ENCODE peak calls at places on chromosomes 7 and 10, in eight cellular contexts. J is HCT116, V is HepG2, K is H1, C is GM12878, Z is SK-N-SH, I is endothelial cell of umbilical vein, W is K562. O is an unnamed sample.
A peak's percentile ranks its signal among the peaks of the same experiment; 100 is the strongest.

GRCh38 chr10:12728569-12728968 is 272.9 kb downstream of the CCDC3 start:
- DNase-seq in J (no peak), V (no peak), K (no peak), C (no peak), Z (no peak), I (no peak), W (no peak), O (no peak)

GRCh38 chr7:75920431-75921161 is 5.6 kb downstream of the POR start:
- DNase-seq in J (no peak), V (peak; percentile 99), K (no peak), C (no peak), Z (no peak), I (no peak), W (peak; percentile 14), O (no peak)

GRCh38 chr10:62380002-62380401 is 5.8 kb downstream of the ZNF365 start:
- DNase-seq in J (peak; percentile 60), V (peak; percentile 10), K (no peak), C (no peak), Z (no peak), I (no peak), W (no peak), O (no peak)

GRCh38 chr10:9222917-9223316 is 1168.4 kb downstream of the GATA3 start:
- DNase-seq in J (no peak), V (no peak), K (no peak), C (no peak), Z (peak; percentile 34), I (no peak), W (no peak), O (no peak)

GRCh38 chr7:90587766-90588165 is 8.4 kb upstream of the CDK14 start:
- DNase-seq in J (no peak), V (no peak), K (no peak), C (no peak), Z (no peak), I (no peak), W (no peak), O (no peak)

GRCh38 chr7:87627634-87627994 is 584 bp upstream of the RUNDC3B start:
- DNase-seq in J (no peak), V (no peak), K (no peak), C (no peak), Z (peak; percentile 68), I (no peak), W (no peak), O (no peak)

GRCh38 chr7:371779-372545 is 82.0 kb downstream of the FOXL3 start:
- DNase-seq in J (no peak), V (no peak), K (no peak), C (no peak), Z (no peak), I (no peak), W (no peak), O (no peak)

GRCh38 chr10:100969175-100970075 is at the start of gene SEMA4G:
- DNase-seq in J (peak; percentile 21), V (peak; percentile 80), K (peak; percentile 67), C (no peak), Z (peak; percentile 97), I (peak; percentile 43), W (peak; percentile 83), O (no peak)

GRCh38 chr10:44697096-44697495 is 214.0 kb upstream of the TMEM72 start:
- DNase-seq in J (no peak), V (peak; percentile 13), K (no peak), C (no peak), Z (no peak), I (no peak), W (no peak), O (no peak)

GRCh38 chr7:891291-891690 is 14.9 kb downstream of the GET4 start:
- DNase-seq in J (no peak), V (no peak), K (no peak), C (no peak), Z (no peak), I (no peak), W (no peak), O (no peak)

GRCh38 chr7:98872328-98872924 is 2.6 kb upstream of the TMEM130 start:
- DNase-seq in J (no peak), V (peak; percentile 57), K (no peak), C (no peak), Z (peak; percentile 78), I (no peak), W (peak; percentile 45), O (no peak)

GRCh38 chr10:78645053-78645787 is 423.5 kb upstream of the ZMIZ1 start:
- DNase-seq in J (no peak), V (peak; percentile 77), K (no peak), C (no peak), Z (no peak), I (no peak), W (no peak), O (no peak)

GRCh38 chr10:131845505-131846223 is 55.1 kb upstream of the PPP2R2D start:
- DNase-seq in J (no peak), V (no peak), K (no peak), C (no peak), Z (no peak), I (no peak), W (no peak), O (no peak)

GRCh38 chr10:36172054-36172531 is 530.0 kb upstream of the FZD8 start:
- DNase-seq in J (no peak), V (no peak), K (no peak), C (no peak), Z (no peak), I (peak; percentile 54), W (no peak), O (no peak)

GRCh38 chr7:27124096-27124978 is 6.2 kb downstream of the HOXA4 start:
- DNase-seq in J (peak; percentile 66), V (no peak), K (no peak), C (no peak), Z (no peak), I (peak; percentile 58), W (no peak), O (no peak)

GRCh38 chr10:88544140-88544870 is 38.8 kb downstream of the RNLS start:
- DNase-seq in J (no peak), V (no peak), K (no peak), C (no peak), Z (no peak), I (no peak), W (no peak), O (no peak)

GRCh38 chr10:124266468-124267230 is 152.1 kb downstream of the OAT start:
- DNase-seq in J (no peak), V (no peak), K (no peak), C (no peak), Z (no peak), I (no peak), W (no peak), O (no peak)

GRCh38 chr10:1100691-1101368 is 44.6 kb downstream of the WDR37 start:
- DNase-seq in J (no peak), V (no peak), K (no peak), C (no peak), Z (peak; percentile 54), I (no peak), W (no peak), O (no peak)

GRCh38 chr10:129058664-129059155 is 408.3 kb upstream of the MGMT start:
- DNase-seq in J (no peak), V (no peak), K (no peak), C (no peak), Z (no peak), I (no peak), W (no peak), O (no peak)

GRCh38 chr10:132617781-132618052 is 80.1 kb downstream of the INPP5A start:
- DNase-seq in J (no peak), V (no peak), K (no peak), C (no peak), Z (no peak), I (no peak), W (no peak), O (no peak)

GRCh38 chr7:97733276-97734206 is 1.7 kb downstream of the TAC1 start:
- DNase-seq in J (no peak), V (no peak), K (no peak), C (no peak), Z (peak; percentile 38), I (no peak), W (no peak), O (no peak)

GRCh38 chr7:155308330-155309020 is 10.8 kb downstream of the INSIG1 start:
- DNase-seq in J (no peak), V (no peak), K (no peak), C (no peak), Z (no peak), I (no peak), W (no peak), O (no peak)
- TF ChIP-seq POLR2AphosphoS5 in J (no peak), V (no peak), K (no peak), C (no peak), Z (no peak), I (no peak), W (peak; percentile 58), O (no peak)

DNA sequence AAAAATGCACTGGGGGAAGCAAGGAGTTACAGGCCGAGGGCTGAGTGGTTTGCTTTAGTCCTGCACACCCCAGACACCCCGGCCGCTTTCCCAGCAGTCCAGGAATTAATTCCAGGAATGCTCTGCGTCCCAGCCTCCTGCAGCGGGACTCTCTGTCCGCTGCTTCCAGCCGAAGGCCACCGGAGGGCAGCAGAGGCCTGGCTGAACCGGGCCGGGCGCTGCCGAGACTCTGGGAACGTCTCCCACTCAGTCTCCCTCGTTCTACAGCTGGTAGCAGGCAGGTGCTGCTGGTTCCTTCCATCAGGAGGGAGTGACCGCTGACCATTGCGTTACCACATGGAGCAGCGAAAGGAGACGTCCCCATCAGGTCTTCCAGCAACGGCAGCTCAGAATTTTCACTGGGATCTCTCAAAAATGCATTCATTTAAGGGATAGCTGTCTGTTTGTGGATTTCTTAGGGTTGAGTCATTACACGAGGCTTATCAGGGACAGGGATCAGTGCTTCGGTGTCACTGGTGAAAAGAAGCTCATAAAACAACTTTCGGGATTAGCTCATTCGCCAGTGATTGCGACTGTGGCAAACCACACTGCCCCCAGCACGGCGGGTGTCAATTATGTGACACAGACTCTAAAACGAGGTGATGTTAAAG is 24.9 kb upstream of the PITRM1 start:
- DNase-seq in J (peak; percentile 74), V (peak; percentile 36), K (peak; percentile 60), C (peak; percentile 24), Z (peak; percentile 92), I (peak; percentile 86), W (peak; percentile 79), O (no peak)
- H3K9ac ChIP-seq in J (no peak overlapping the region), V (no peak overlapping the region), K (no peak overlapping the region), C (no peak overlapping the region), Z (peak overlapping the region; percentile 63), I (peak overlapping the region; percentile 7), W (no peak overlapping the region), O (no peak overlapping the region)

GRCh38 chr7:43456200-43456599 is 126.7 kb upstream of the STK17A start:
- DNase-seq in J (no peak), V (peak; percentile 49), K (no peak), C (no peak), Z (no peak), I (no peak), W (no peak), O (no peak)
- TF ChIP-seq POLR2AphosphoS5 in J (no peak), V (no peak), K (no peak), C (no peak), Z (no peak), I (no peak), W (no peak), O (no peak)

DNA sequence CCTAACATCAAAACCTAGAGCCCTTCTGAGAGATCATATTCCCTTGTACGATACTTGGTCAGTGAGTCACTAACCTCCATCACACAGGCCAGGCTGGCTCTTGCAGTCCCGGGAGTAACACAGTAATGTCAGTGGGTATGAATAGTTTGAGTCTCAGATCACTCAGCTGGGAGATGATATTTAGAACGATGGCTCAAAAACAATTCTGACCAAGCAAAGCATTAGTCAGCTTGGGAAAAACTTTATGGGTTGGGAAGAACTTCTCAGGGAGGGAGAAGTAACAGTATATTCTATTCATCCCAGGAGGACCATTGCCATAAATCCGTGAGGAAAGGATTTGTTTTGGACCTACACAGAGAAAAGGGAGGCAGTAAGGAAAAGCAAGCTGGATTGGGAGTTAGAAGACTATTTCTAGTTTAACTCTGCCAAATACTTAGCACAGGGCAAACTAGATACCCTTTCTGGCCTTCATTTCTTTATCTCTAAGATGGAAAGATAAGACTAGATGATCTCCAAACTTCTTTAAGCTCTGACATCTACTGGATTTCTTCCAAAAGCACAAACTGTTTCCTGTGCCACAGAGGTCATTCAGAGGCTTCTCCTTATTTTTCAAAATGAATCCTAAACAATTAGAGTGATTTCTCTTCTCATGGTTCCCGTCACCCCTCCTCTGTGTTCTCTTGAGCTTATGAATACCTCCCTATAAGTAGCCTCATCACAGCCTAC is 179.2 kb downstream of the REEP3 start:
- DNase-seq in J (peak; percentile 85), V (no peak), K (no peak), C (no peak), Z (no peak), I (peak; percentile 91), W (no peak), O (no peak)
- H3K9ac ChIP-seq in J (peak overlapping the region; percentile 25), V (no peak overlapping the region), K (no peak overlapping the region), C (no peak overlapping the region), Z (peak overlapping the region; percentile 60), I (peak overlapping the region; percentile 56), W (no peak overlapping the region), O (no peak overlapping the region)